ENCODE peak calls at places on chromosomes 5 and 9, in six cellular contexts. B is stomach, F is PC-3, X is foreskin keratinocyte, Q is GM23338, J is osteoblast. E is an unnamed sample.

GRCh38 chr5:88502179-88503064 is 233.8 kb upstream of the TMEM161B start:
- DNase-seq in J (no peak), B (no peak), F (no peak), Q (no peak), X (no peak), E (no peak)

GRCh38 chr5:157800109-157800508 is 56.6 kb downstream of the LSM11 start:
- DNase-seq in X (no peak), B (no peak), J (no peak), Q (no peak), F (no peak), E (no peak)

GRCh38 chr9:34573599-34574325 is 15.8 kb downstream of the CNTFR start:
- DNase-seq in B (no peak), Q (peak), F (no peak), J (no peak), X (no peak), E (no peak)

GRCh38 chr5:25020454-25020853 is 375.7 kb upstream of the CDH10 start:
- DNase-seq in Q (peak), F (no peak), B (no peak), J (no peak), X (no peak), E (no peak)

GRCh38 chr5:53890490-53890889 is 330.1 kb downstream of the NDUFS4 start:
- DNase-seq in B (no peak), Q (no peak), J (no peak), F (no peak), X (no peak), E (no peak)

GRCh38 chr5:108375768-108376167 is 6.1 kb downstream of the FBXL17 start:
- DNase-seq in Q (no peak), X (no peak), F (no peak), J (no peak), B (no peak), E (no peak)

GRCh38 chr9:129173296-129174101 is 4.6 kb downstream of the IER5L start:
- DNase-seq in X (no peak), J (peak), Q (no peak), B (no peak), F (no peak), E (no peak)

GRCh38 chr9:127417130-127418036 is 6.8 kb upstream of the ZNF79 start:
- DNase-seq in F (peak), Q (no peak), X (peak), B (no peak), J (no peak), E (peak)

GRCh38 chr9:38287420-38287985 is 105.0 kb upstream of the ALDH1B1 start:
- DNase-seq in Q (no peak), X (no peak), F (peak), B (no peak), J (no peak), E (peak)

GRCh38 chr5:158431369-158432029 is 572.6 kb upstream of the CLINT1 start:
- DNase-seq in J (no peak), X (no peak), Q (no peak), F (no peak), B (no peak), E (no peak)

GRCh38 chr9:15401266-15401665 is 21.4 kb upstream of the SNAPC3 start:
- DNase-seq in J (peak), F (no peak), Q (no peak), B (peak), X (no peak), E (no peak)

GRCh38 chr5:3218916-3219650 is 376.5 kb upstream of the IRX1 start:
- DNase-seq in Q (no peak), J (no peak), X (no peak), B (peak), F (no peak), E (no peak)

GRCh38 chr9:128750926-128751595 is 20.7 kb downstream of the ZER1 start:
- DNase-seq in X (no peak), Q (no peak), B (no peak), F (no peak), J (peak), E (no peak)

GRCh38 chr9:122315534-122315933 is 50.9 kb downstream of the MRRF start:
- DNase-seq in X (no peak), B (no peak), F (no peak), J (no peak), Q (no peak), E (no peak)

GRCh38 chr9:114606597-114607207 is 4.4 kb upstream of the TMEM268 start:
- DNase-seq in F (no peak), X (no peak), Q (no peak), B (peak), J (peak), E (no peak)

GRCh38 chr5:132417010-132417439 is 47.5 kb downstream of the SLC22A5 start:
- DNase-seq in Q (no peak), J (no peak), B (no peak), X (no peak), F (peak), E (no peak)
- H3K27ac ChIP-seq in Q (no peak), J (no peak), B (peak), X (no peak), F (no peak), E (peak)

GRCh38 chr9:4984571-4985375 is at the start of gene JAK2:
- DNase-seq in J (peak), X (peak), Q (peak), F (peak), B (peak), E (peak)

GRCh38 chr9:4983541-4984165 is 1.4 kb upstream of the JAK2 start:
- DNase-seq in F (no peak), X (no peak), B (no peak), J (no peak), Q (peak), E (no peak)

GRCh38 chr9:4982720-4983482 is 2.2 kb upstream of the JAK2 start:
- DNase-seq in J (no peak), F (no peak), X (no peak), B (no peak), Q (no peak), E (no peak)

GRCh38 chr9:4985376-4986266 is 549 bp downstream of the JAK2 start:
- DNase-seq in Q (peak), X (no peak), J (peak), B (peak), F (peak), E (no peak)

DNA sequence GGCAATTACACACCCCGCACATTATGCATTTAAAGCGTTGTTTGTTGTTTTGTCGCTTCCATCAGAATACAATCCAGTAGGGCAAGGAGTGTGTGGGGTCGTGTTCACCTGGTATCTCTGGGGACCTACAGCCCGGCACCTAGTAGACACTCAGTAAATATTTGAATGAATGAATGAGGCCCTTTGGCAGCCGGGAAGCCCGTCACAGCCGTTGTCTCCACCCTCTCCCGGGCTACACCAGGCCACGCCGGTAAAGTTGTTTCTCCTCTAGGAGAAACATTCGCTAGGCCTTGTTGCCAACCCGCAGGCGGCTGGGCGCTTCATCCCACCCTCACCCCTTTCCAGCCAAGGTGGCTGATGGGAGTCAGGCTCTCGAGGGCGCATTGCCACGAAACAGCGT is 901 bp upstream of the JAK2 start:
- DNase-seq in X (no peak), J (no peak), F (peak), Q (no peak), B (no peak), E (no peak)
- H3K27ac ChIP-seq in X (peak), J (peak), F (peak), Q (peak), B (peak), E (peak)

GRCh38 chr9:16475257-16475656 is 395.2 kb downstream of the BNC2 start:
- DNase-seq in Q (no peak), X (no peak), B (no peak), J (no peak), F (no peak), E (no peak)
- H3K27ac ChIP-seq in Q (no peak), X (no peak), B (no peak), J (no peak), F (no peak), E (no peak)

GRCh38 chr5:10535237-10535530 is 28.7 kb upstream of the ANKRD33B start:
- DNase-seq in J (no peak), Q (no peak), B (no peak), X (no peak), F (no peak), E (no peak)

GRCh38 chr5:10538103-10538788 is 25.6 kb upstream of the ANKRD33B start:
- DNase-seq in J (peak), F (no peak), B (no peak), X (no peak), Q (no peak), E (no peak)

GRCh38 chr5:10536931-10537579 is 26.8 kb upstream of the ANKRD33B start:
- DNase-seq in Q (no peak), B (no peak), J (peak), X (no peak), F (no peak), E (no peak)

GRCh38 chr5:10537614-10538013 is 26.3 kb upstream of the ANKRD33B start:
- DNase-seq in J (peak), Q (no peak), X (no peak), F (no peak), B (no peak), E (no peak)

GRCh38 chr5:10536511-10536910 is 27.4 kb upstream of the ANKRD33B start:
- DNase-seq in Q (no peak), B (no peak), X (no peak), J (no peak), F (no peak), E (no peak)
- H3K27ac ChIP-seq in Q (no peak), B (no peak), X (no peak), J (no peak), F (no peak), E (no peak)

DNA sequence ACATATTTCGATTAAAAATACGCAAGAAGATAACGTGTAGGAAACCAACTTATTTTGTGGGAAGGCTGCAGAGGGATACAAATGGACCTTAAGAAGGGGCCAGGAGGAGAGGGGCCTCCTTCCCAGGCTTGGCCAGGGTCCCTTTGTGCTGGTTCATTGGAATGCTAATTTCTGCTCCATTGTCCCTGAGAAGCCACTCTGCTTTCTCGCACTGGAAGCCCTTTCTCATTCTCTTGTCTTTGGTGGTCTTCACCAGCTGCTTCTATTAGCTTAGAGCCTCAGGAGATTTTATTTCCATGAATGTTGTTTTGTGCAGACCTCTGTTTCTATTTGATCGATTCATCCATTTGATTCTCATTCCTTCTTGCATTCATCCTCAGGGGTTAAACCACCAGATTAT is 325.4 kb downstream of the TMEM38B start:
- DNase-seq in Q (peak), F (no peak), X (no peak), J (no peak), B (no peak), E (no peak)
- H3K27ac ChIP-seq in Q (peak), F (no peak), X (no peak), J (no peak), B (no peak), E (no peak)

DNA sequence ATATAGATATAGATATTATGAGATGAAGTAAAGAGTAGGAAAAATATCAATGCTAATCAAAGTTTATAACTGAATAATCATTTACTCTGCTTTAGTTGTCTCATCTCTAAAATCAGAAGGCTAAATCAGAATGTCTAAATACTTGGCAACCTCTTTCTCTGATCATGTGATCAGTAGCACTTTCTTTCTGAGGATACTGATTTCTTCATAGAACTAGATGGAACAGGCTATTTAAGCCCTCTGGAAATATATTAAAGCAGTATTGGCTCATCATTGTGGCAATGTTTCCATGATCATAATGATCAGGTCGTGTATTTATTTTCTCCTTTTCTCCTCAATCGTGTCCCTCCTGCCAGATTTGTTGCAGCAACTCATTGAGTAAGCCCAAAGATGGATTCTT is 109.7 kb downstream of the KCNN2 start:
- DNase-seq in Q (no peak), X (no peak), B (no peak), J (no peak), F (no peak), E (no peak)
- H3K27ac ChIP-seq in Q (no peak), X (no peak), B (no peak), J (no peak), F (no peak), E (no peak)

DNA sequence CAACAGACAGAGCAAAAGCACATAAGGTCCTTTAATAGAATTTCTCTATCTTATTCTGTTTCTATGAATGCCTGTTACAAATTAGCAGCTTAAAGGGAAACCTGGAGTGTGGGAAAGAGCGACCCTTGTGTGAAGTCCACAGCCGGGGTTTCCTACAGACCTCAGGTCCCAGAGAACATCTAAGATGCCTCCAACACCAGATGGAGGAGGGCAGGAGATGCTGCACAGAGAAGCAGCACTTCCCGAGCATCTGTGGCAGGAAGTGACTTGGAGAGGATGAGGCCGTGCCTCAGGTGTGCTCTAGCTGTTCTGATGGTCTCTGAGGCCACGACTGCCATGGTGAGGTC is 26.8 kb downstream of the IRF1 start:
- DNase-seq in F (no peak), Q (no peak), X (no peak), B (no peak), J (no peak), E (no peak)
- H3K27ac ChIP-seq in F (no peak), Q (no peak), X (peak), B (peak), J (peak), E (peak)